ENCODE peak calls at places on chromosomes 1 and 21, in eight cellular contexts. M is adrenal gland, Z is tibial nerve, I is cardiac muscle cell, K is PC-9, L is pancreas, R is MM.1S, B is neural progenitor cell. Q is an unnamed sample. For H3K4me1 and H3K36me3, the result is how much of the 10 kb centered on the place peaks cover.

GRCh38 chr1:74463301-74463988 is 49.0 kb downstream of the LRRC53 start:
- DNase-seq in L (no peak), R (no peak), B (no peak), Z (no peak), M (no peak), K (no peak), I (peak), Q (no peak)

GRCh38 chr1:77899647-77900320 is 11.4 kb downstream of the NEXN start:
- DNase-seq in I (peak), M (no peak), L (no peak), R (no peak), B (no peak), Z (no peak), K (no peak), Q (no peak)

GRCh38 chr1:184992271-184992670 is 18.0 kb upstream of the NIBAN1 start:
- DNase-seq in L (no peak), I (no peak), K (no peak), R (no peak), M (no peak), Z (no peak), B (no peak), Q (no peak)

GRCh38 chr1:12692967-12693782 is 22.7 kb upstream of the AADACL3 start:
- DNase-seq in L (no peak), M (no peak), Z (no peak), K (no peak), B (no peak), R (no peak), I (peak), Q (no peak)

GRCh38 chr1:119711804-119712341 is at the start of gene PHGDH:
- DNase-seq in B (peak), L (peak), K (peak), I (peak), Z (peak), M (peak), R (peak), Q (no peak)

GRCh38 chr1:219810451-219810850 is 117.9 kb downstream of the SLC30A10 start:
- DNase-seq in M (no peak), Z (no peak), R (no peak), K (no peak), L (no peak), I (peak), B (no peak), Q (no peak)

GRCh38 chr21:25103500-25104207 is 503.6 kb downstream of the MRPL39 start:
- DNase-seq in Z (no peak), B (no peak), K (no peak), L (no peak), I (no peak), M (no peak), R (no peak), Q (no peak)

GRCh38 chr1:26274801-26275425 is 5.0 kb upstream of the SH3BGRL3 start:
- DNase-seq in M (no peak), I (peak), K (no peak), B (no peak), L (no peak), R (no peak), Z (no peak), Q (no peak)

GRCh38 chr1:939511-940107 is 15.9 kb downstream of the SAMD11 start:
- DNase-seq in R (no peak), K (no peak), L (no peak), B (no peak), I (no peak), Z (no peak), M (no peak), Q (no peak)

GRCh38 chr1:55257958-55258357 is 42.8 kb upstream of the USP24 start:
- DNase-seq in M (no peak), R (peak), L (no peak), B (no peak), I (peak), Z (no peak), K (no peak), Q (no peak)

GRCh38 chr1:243956448-243956847 is 94.6 kb upstream of the ZBTB18 start:
- DNase-seq in Z (no peak), I (no peak), B (no peak), K (no peak), R (no peak), M (no peak), L (no peak), Q (no peak)

GRCh38 chr1:185721553-185721952 is 12.6 kb upstream of the HMCN1 start:
- DNase-seq in L (no peak), B (no peak), Z (no peak), I (no peak), K (no peak), M (no peak), R (no peak), Q (no peak)

GRCh38 chr1:208219659-208220282 is 24.4 kb downstream of the PLXNA2 start:
- DNase-seq in K (peak), B (no peak), M (peak), R (no peak), L (no peak), I (peak), Z (no peak), Q (no peak)

GRCh38 chr1:117967900-117968299 is 38.4 kb downstream of the WDR3 start:
- DNase-seq in Z (no peak), M (no peak), B (no peak), L (no peak), R (no peak), K (peak), I (peak), Q (no peak)

GRCh38 chr1:108817811-108818210 is 39.1 kb downstream of the AKNAD1 start:
- DNase-seq in K (no peak), L (no peak), R (no peak), I (no peak), Z (no peak), M (no peak), B (no peak), Q (no peak)

GRCh38 chr1:29372108-29372507 is 135.8 kb downstream of the PTPRU start:
- DNase-seq in Z (no peak), R (no peak), B (no peak), L (no peak), I (no peak), K (no peak), M (no peak), Q (no peak)

DNA sequence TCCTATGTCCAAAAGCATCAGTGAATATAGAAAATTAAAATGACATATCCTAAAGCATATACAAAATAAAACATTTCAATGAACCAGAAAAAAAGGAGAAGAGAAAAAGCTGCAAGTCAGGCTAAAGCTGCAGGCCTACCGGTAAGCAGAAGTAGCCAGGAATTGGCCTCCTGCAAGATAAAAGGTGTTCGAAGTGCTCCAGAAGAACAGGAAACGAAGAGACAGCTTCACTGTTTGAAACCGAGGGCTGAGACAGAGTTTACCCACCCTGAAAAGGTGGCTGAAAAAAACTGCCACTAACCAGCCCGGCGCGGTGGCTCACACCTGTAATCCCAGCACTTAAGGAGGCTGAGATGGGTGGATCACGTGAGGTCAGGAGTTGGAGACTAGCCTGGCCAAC is 37.4 kb downstream of the NSL1 start:
- DNase-seq in R (peak), B (no peak), K (no peak), Z (no peak), M (no peak), I (no peak), L (no peak), Q (no peak)
- H3K4me1 ChIP-seq in R (under half), B (under half), K (under half), Z (under half), M (under half), I (under half), L (under half), Q (under half)

GRCh38 chr1:187714501-187714900 is 885.8 kb downstream of the PLA2G4A start:
- DNase-seq in B (no peak), Z (no peak), I (no peak), R (no peak), L (no peak), M (no peak), K (no peak), Q (no peak)
- TF ChIP-seq CTCF in B (no peak), Z (no peak), I (no peak), R (no peak), L (no peak), M (no peak), K (no peak), Q (no peak)

DNA sequence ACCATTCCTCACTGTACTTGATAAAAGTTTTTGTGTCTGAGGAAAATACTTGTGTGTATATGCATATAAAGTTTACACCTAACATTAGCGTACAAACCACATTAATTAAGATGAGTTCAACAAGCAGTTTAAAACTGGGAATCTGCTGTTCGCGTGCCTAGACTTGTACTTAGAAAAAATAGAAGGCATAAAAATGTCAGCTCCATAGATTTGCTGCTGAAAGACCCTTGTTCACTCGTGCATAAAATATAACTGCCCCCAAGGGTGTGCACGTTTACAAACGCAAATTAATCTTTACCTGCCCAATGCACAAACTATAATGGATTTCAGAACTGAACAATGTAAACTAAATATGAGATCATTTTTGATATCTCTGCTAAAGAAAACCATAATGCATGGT is 392.3 kb upstream of the ADGRL2 start:
- DNase-seq in R (no peak), M (no peak), L (no peak), Z (no peak), K (no peak), B (no peak), I (no peak), Q (no peak)
- H3K36me3 ChIP-seq in R (under half), M (under half), L (under half), Z (under half), K (under half), B (under half), I (under half), Q (under half)

GRCh38 chr1:9823693-9823942 is 147 bp downstream of the CLSTN1 start:
- DNase-seq in K (no peak), M (no peak), R (peak), L (no peak), Z (no peak), I (no peak), B (no peak), Q (no peak)

GRCh38 chr1:9825101-9826074 is 1.6 kb upstream of the CLSTN1 start:
- DNase-seq in B (peak), K (peak), I (peak), M (peak), Z (no peak), R (no peak), L (peak), Q (peak)

GRCh38 chr1:9824702-9825089 is 931 bp upstream of the CLSTN1 start:
- DNase-seq in Z (no peak), L (peak), M (no peak), R (no peak), I (no peak), K (no peak), B (no peak), Q (no peak)

GRCh38 chr1:9822897-9823692 is 670 bp downstream of the CLSTN1 start:
- DNase-seq in Z (no peak), B (peak), I (peak), L (peak), R (peak), M (peak), K (no peak), Q (no peak)

DNA sequence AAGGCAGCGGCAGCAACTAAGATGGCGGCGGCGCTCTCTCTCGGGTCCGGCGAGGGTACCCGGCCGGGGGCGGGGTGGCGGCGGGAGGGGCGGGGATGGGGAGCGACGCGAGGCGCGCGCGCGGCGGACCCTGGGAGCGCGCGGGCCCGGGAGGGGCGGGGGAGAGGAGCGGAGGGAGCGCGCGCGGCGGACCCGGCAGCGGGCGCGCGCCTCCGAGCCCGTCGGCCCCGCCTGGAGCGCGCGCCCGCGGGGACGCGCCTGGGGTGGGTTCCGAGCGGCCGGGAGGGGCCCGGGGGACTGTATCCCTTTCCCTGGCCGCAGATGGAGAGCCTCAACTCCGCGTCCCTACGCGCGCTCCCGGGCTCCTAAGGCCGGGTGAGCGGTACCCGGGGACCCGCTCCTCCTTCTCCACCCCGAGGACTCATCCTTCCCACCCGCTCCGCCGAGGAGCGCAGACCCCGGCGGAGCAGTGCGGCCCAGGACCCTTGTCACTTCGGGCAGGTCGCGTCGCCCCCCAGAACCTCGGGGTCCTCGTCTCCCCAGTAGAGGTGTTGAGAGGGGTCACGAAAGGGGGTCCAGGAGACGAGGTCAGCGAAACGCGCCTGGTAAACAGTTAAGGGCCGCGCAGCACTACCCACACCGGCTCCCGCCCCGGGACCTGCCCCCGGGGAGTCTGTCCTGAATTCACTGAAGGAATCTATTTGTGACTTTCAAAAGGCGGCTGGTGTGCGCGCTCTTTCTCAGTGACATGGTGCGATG is at the start of gene CLSTN1:
- DNase-seq in Z (peak), L (peak), R (peak), B (peak), I (peak), K (peak), M (peak), Q (no peak)
- H3K4me1 ChIP-seq in Z (under half), L (under half), R (under half), B (under half), I (under half), K (under half), M (under half), Q (under half)

DNA sequence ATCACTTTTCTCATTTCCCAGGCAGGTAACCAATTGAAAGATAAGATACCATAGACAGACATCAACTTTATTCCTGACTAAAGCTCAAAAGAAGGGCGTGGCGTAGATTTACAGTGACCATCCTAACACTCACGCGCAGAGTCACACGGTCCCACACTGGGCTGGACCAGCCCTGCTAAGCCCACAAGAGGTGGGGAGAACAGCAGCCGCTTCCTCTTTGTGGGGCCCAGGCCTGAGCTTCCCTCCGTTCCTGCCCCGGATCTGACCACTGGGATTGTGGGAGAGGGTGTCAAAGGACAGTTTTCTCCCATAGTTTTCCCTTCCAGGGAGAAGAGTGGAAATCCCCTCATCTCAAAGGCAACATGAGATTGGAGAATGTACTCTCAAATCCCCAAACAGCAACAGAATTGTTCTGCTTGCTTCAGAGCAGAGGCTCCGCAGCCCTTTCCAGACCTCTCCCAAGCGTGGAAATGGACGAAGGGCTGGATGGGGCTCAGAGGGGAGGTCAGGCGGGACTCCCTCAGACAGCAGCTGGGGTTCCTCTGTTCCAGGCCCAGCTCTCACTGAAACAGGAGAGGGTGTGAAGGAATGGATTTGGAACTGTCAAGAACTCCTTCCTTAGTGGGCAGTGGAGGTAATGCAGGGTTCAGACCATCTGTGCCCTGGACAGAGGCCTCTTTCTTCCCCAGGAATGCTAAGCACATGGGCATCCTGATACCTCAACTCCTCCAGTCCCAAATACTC is 33.7 kb downstream of the L1TD1 start:
- DNase-seq in B (no peak), L (no peak), M (no peak), I (no peak), Z (no peak), R (no peak), K (no peak), Q (no peak)
- TF ChIP-seq CTCF in B (no peak), L (no peak), M (no peak), I (no peak), Z (no peak), R (no peak), K (no peak), Q (no peak)

GRCh38 chr1:114122891-114123621 is 30.6 kb downstream of the SYT6 start:
- DNase-seq in R (no peak), K (no peak), I (peak), B (peak), Z (no peak), M (no peak), L (no peak), Q (no peak)
- H3K36me3 ChIP-seq in R (under half), K (under half), I (under half), B (under half), Z (under half), M (under half), L (under half), Q (under half)

GRCh38 chr1:14585771-14586170 is 12.7 kb upstream of the KAZN start:
- DNase-seq in B (no peak), L (no peak), R (no peak), K (no peak), I (no peak), M (no peak), Z (no peak), Q (no peak)
- H3K4me1 ChIP-seq in B (under half), L (under half), R (under half), K (under half), I (under half), M (under half), Z (under half), Q (under half)

GRCh38 chr1:150484861-150485260 is 2.4 kb upstream of the TARS2 start:
- DNase-seq in R (no peak), K (peak), L (no peak), Z (no peak), B (no peak), M (no peak), I (peak), Q (no peak)
- TF ChIP-seq CTCF in R (peak), K (peak), L (no peak), Z (no peak), B (no peak), M (no peak), I (peak), Q (no peak)

GRCh38 chr1:218305447-218306064 is 20.5 kb downstream of the RRP15 start:
- DNase-seq in Z (no peak), M (no peak), L (no peak), B (no peak), I (no peak), K (no peak), R (no peak), Q (no peak)
- H3K36me3 ChIP-seq in Z (under half), M (under half), L (under half), B (under half), I (under half), K (under half), R (under half), Q (under half)

DNA sequence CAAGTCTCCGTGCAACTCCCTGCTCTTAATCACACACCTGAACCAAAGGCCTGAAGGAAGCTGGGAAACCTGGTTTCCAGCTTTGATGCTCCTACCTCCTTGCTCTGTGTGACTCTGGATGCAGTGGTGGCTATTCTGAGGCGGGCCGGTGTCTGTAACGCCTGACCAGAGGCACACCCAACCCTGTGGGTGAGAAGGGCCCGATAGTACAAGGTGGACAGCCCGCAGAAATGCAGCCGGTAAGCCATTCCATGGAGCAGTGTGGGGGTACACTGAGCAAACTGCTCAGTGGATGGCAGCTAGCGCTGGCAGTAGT is 36.1 kb downstream of the AHDC1 start:
- DNase-seq in L (peak), K (no peak), R (no peak), M (no peak), I (no peak), Z (no peak), B (no peak), Q (no peak)
- H3K4me1 ChIP-seq in L (half or more), K (under half), R (under half), M (half or more), I (half or more), Z (half or more), B (half or more), Q (half or more)

Q was measured in Panc1.